ENCODE peak calls at places on chromosomes 2 and 18, in five cellular contexts. X is A549, S is GM12878, D is K562, U is HepG2. Y is an unnamed sample.

GRCh38 chr2:24047703-24048033 is 477 bp upstream of the WDCP start:
- DNase-seq in X (no peak), S (no peak), D (no peak), U (no peak), Y (no peak)

GRCh38 chr2:4763009-4763408 is 929.2 kb upstream of the SOX11 start:
- DNase-seq in X (peak), S (no peak), D (no peak), U (no peak), Y (peak)

GRCh38 chr2:127196998-127197397 is 23.1 kb downstream of the CYP27C1 start:
- DNase-seq in X (peak), S (peak), D (peak), U (peak), Y (no peak)

GRCh38 chr18:54928236-54928635 is 31.0 kb downstream of the CCDC68 start:
- DNase-seq in X (no peak), S (no peak), D (no peak), U (no peak), Y (no peak)

GRCh38 chr2:102619414-102620319 is at the start of gene SLC9A2:
- DNase-seq in X (peak), S (no peak), D (peak), U (no peak), Y (peak)

GRCh38 chr2:132009874-132010521 is 151.8 kb downstream of the ANKRD30BL start:
- DNase-seq in X (no peak), S (no peak), D (no peak), U (no peak), Y (no peak)

GRCh38 chr2:72800491-72800890 is 25.3 kb downstream of the EXOC6B start:
- DNase-seq in X (no peak), S (no peak), D (no peak), U (no peak), Y (no peak)

GRCh38 chr2:65366595-65367125 is 65.7 kb downstream of the SPRED2 start:
- DNase-seq in X (peak), S (peak), D (peak), U (peak), Y (peak)

GRCh38 chr18:57631697-57632096 is 10.1 kb upstream of the NARS1 start:
- DNase-seq in X (no peak), S (no peak), D (no peak), U (no peak), Y (peak)

GRCh38 chr2:128317186-128317897 is 1.3 kb downstream of the HS6ST1 start:
- DNase-seq in X (no peak), S (peak), D (peak), U (peak), Y (no peak)

GRCh38 chr2:128319773-128320608 is 1.3 kb upstream of the HS6ST1 start:
- DNase-seq in X (no peak), S (no peak), D (peak), U (no peak), Y (no peak)

GRCh38 chr2:128320609-128321420 is 2.1 kb upstream of the HS6ST1 start:
- DNase-seq in X (no peak), S (no peak), D (no peak), U (no peak), Y (no peak)

GRCh38 chr2:128319457-128319772 is 747 bp upstream of the HS6ST1 start:
- DNase-seq in X (no peak), S (no peak), D (no peak), U (no peak), Y (no peak)

GRCh38 chr2:128318776-128319456 is at the start of gene HS6ST1:
- DNase-seq in X (peak), S (no peak), D (peak), U (peak), Y (peak)
- H3K27ac ChIP-seq in X (peak), S (no peak), D (no peak), U (peak), Y (no peak)

DNA sequence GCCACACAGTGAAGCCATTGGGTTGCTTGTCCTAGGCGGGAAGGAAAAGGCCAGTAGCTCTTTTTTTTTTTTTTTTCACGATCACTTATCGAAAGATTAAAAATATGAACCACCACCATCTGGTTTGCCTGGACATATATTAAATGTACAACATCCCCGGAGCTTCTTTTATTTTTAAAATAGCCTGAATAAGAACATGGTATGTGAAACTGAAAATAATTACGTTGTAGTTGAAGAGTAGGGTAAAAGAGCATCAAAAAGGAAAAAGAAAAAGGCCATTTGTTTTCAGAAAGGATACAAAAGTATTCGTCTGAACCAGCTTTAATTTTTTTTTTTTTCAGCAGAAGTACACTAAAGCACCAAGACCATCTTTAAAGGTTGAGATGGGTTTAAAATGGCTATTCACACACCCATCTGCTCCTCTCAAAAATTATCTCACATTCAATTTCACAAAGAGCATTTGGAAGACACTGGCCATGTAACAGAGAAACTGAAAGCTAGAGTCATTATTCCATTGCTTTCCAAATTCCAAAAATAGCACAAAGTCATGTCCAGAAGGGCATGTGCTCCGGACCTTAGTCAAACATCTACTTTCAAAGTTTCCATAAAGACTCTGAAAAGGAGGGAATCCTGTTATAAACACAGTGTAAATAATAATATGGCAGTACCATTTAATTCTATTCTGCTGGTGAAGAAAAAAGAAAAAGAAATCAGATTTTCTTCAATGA is 82.9 kb downstream of the SCN3A start:
- DNase-seq in X (no peak), S (no peak), D (no peak), U (no peak), Y (no peak)
- TF ChIP-seq MAX in X (no peak), S (no peak), D (no peak), U (peak), Y (no peak)

GRCh38 chr2:222049946-222050345 is 248.9 kb downstream of the PAX3 start:
- DNase-seq in X (peak), S (no peak), D (no peak), U (no peak), Y (no peak)
- TF ChIP-seq MYC in X (no peak), S (no peak), D (no peak), U (no peak), Y (no peak)

DNA sequence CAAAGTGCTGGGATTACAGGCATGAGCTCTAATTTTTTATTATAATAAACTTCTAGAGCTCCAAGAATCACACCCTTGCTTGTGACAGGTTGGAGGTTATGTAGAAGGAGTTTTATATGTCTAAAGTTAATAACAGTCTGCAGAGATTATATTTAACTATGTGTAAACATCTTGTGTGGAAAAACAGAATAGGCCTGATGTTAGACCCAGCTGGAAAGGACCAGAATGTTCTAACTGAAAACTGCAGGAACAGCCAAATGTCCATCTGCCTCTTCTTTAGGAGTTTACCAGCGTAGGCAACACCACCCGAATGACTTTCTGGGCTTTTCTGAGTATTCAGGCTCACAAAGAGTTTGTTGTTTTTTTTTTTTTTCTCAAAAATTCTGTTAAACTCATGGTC is 67.1 kb upstream of the CDCA7 start:
- DNase-seq in X (no peak), S (no peak), D (no peak), U (no peak), Y (no peak)
- H3K27ac ChIP-seq in X (no peak), S (no peak), D (no peak), U (no peak), Y (no peak)

GRCh38 chr2:239936838-239937581 is 88.1 kb downstream of the NDUFA10 start:
- DNase-seq in X (no peak), S (no peak), D (no peak), U (no peak), Y (no peak)
- TF ChIP-seq MAX in X (no peak), S (no peak), D (no peak), U (no peak), Y (no peak)

DNA sequence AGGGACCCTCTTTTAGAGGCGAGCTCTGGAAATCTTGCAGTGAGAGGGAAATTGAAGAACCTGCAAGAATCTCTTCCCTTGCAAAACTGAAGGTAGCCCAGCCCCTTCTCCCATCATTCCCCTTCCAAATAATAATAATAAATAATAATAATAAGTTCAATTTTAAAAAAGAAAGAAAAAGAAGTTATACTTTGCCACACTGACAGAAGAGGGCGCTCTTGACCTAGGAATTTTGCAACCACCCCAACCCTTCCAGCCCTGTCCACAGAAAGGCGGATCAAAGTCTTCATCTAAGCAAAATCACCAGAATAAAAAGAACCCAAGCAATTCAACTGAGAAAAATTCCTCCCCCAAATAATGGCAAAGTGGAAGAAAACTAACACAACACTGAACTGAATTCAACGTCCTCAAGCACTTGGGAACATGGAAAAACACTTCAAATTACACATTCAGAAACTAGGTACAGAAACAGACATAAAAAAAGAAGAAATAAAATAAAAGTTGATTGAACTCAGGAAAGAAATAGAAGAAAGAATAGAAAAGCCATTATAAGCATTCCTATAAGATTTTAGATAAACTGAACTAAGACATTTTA is 98.9 kb upstream of the GLS start:
- DNase-seq in X (peak), S (peak), D (peak), U (peak), Y (peak)
- TF ChIP-seq MYC in X (no peak), S (no peak), D (no peak), U (no peak), Y (no peak)

GRCh38 chr2:9006368-9006767 is 2.9 kb upstream of the MBOAT2 start:
- DNase-seq in X (no peak), S (no peak), D (no peak), U (no peak), Y (no peak)

GRCh38 chr2:9004338-9005204 is 1.1 kb upstream of the MBOAT2 start:
- DNase-seq in X (no peak), S (no peak), D (peak), U (no peak), Y (peak)

GRCh38 chr2:9013403-9013802 is 9.9 kb upstream of the MBOAT2 start:
- DNase-seq in X (no peak), S (no peak), D (no peak), U (no peak), Y (no peak)

GRCh38 chr2:9010866-9011265 is 7.4 kb upstream of the MBOAT2 start:
- DNase-seq in X (no peak), S (no peak), D (no peak), U (no peak), Y (no peak)

DNA sequence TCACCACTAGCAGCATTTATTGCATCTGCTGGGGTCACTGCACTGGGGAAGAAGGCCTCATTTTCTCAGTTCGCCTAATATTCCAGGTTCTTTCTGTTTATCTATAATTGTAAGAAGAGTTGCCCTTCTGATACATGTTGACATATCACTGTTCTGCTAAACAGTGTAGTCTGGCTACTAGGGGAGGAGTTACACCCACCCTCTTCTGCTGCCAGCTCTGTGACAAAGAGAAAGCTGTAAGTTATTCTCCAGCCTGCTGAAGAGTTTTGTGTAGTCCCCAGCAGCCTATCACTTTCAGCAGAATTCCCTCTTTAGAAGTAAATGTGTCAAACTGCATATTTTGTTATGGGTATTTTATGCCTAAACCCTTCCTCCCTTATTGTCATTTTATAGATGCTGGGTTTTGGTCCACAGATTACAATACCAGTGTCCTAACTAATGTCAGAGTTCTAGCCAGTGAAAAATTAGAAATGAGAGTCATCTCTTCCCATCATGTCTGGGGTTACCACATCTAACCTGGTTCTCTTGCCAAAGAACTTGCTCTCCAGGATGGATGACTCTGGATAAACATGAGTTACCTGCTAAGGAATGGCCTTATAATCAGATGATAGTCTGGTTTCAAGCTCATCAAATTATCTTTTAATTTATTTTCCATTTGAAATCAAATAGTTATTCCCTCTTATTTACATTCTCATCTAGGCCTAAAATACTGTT is 5.6 kb upstream of the MBOAT2 start:
- DNase-seq in X (no peak), S (no peak), D (no peak), U (no peak), Y (no peak)
- H3K27ac ChIP-seq in X (no peak), S (no peak), D (no peak), U (no peak), Y (no peak)

GRCh38 chr2:153291718-153292117 is 186.8 kb downstream of the RPRM start:
- DNase-seq in X (no peak), S (no peak), D (no peak), U (no peak), Y (no peak)

GRCh38 chr2:153287109-153287801 is 191.3 kb downstream of the RPRM start:
- DNase-seq in X (peak), S (no peak), D (no peak), U (peak), Y (no peak)
- TF ChIP-seq MAX in X (no peak), S (no peak), D (no peak), U (no peak), Y (no peak)

GRCh38 chr18:77397056-77397455 is 147.4 kb downstream of the GALR1 start:
- DNase-seq in X (no peak), S (no peak), D (no peak), U (no peak), Y (no peak)
- TF ChIP-seq MYC in X (no peak), S (no peak), D (no peak), U (no peak), Y (no peak)

Y was measured in endothelial cell of umbilical vein.